ENCODE peak calls at places on chromosomes 5 and 9, in eight cellular contexts. V, Q, X, R, Z, N, T and C are unnamed samples.
A peak's percentile ranks its signal among the peaks of the same experiment; 100 is the strongest.

GRCh38 chr5:172630482-172630881 is 10.6 kb upstream of the NEURL1B start:
- DNase-seq in V (no peak), Q (no peak), X (no peak), R (no peak), Z (no peak), N (peak; percentile 40), T (no peak), C (no peak)

GRCh38 chr5:59317023-59317771 is 576.3 kb downstream of the PDE4D start:
- DNase-seq in V (peak; percentile 63), Q (no peak), X (peak; percentile 78), R (no peak), Z (no peak), N (no peak), T (no peak), C (no peak)

GRCh38 chr9:6051511-6051950 is 36.1 kb upstream of the RANBP6 start:
- DNase-seq in V (no peak), Q (no peak), X (no peak), R (no peak), Z (no peak), N (no peak), T (no peak), C (no peak)

GRCh38 chr9:129283705-129284606 is 105.9 kb upstream of the IER5L start:
- DNase-seq in V (no peak), Q (peak; percentile 10), X (no peak), R (no peak), Z (peak; percentile 56), N (peak; percentile 62), T (no peak), C (no peak)

GRCh38 chr5:15610216-15610615 is 110.2 kb downstream of the FBXL7 start:
- DNase-seq in V (no peak), Q (no peak), X (no peak), R (no peak), Z (no peak), N (no peak), T (no peak), C (no peak)

GRCh38 chr5:39775458-39776365 is 350.9 kb upstream of the DAB2 start:
- DNase-seq in V (no peak), Q (no peak), X (peak; percentile 89), R (no peak), Z (no peak), N (no peak), T (no peak), C (peak; percentile 71)

GRCh38 chr9:86700601-86701000 is 246.7 kb downstream of the GAS1 start:
- DNase-seq in V (no peak), Q (peak; percentile 77), X (peak; percentile 61), R (no peak), Z (no peak), N (peak; percentile 81), T (peak; percentile 68), C (no peak)

GRCh38 chr5:149284501-149284900 is 12.8 kb downstream of the AFAP1L1 start:
- DNase-seq in V (no peak), Q (no peak), X (peak; percentile 31), R (no peak), Z (no peak), N (no peak), T (no peak), C (no peak)

GRCh38 chr9:124284940-124285441 is 27.2 kb downstream of the NEK6 start:
- DNase-seq in V (no peak), Q (no peak), X (peak; percentile 55), R (no peak), Z (no peak), N (no peak), T (peak; percentile 50), C (no peak)

GRCh38 chr5:104702212-104702611 is 1139.6 kb upstream of the NUDT12 start:
- DNase-seq in V (no peak), Q (no peak), X (no peak), R (no peak), Z (no peak), N (no peak), T (no peak), C (no peak)

GRCh38 chr5:116573617-116574431 is 799 bp downstream of the SEMA6A start:
- DNase-seq in V (peak; percentile 50), Q (peak; percentile 28), X (peak; percentile 40), R (no peak), Z (peak; percentile 63), N (peak; percentile 80), T (peak; percentile 22), C (no peak)

GRCh38 chr9:973295-973842 is 3.1 kb upstream of the DMRT3 start:
- DNase-seq in V (no peak), Q (no peak), X (no peak), R (no peak), Z (no peak), N (no peak), T (no peak), C (no peak)

GRCh38 chr9:128494108-128494742 is 10.3 kb upstream of the GLE1 start:
- DNase-seq in V (peak; percentile 88), Q (peak; percentile 34), X (peak; percentile 12), R (peak; percentile 36), Z (peak; percentile 74), N (peak; percentile 87), T (peak; percentile 62), C (no peak)

GRCh38 chr5:123035320-123035949 is 1.1 kb downstream of the PPIC start:
- DNase-seq in V (no peak), Q (peak; percentile 37), X (peak; percentile 36), R (no peak), Z (peak; percentile 81), N (peak; percentile 86), T (peak; percentile 33), C (no peak)

GRCh38 chr9:114214181-114214580 is 58.8 kb downstream of the COL27A1 start:
- DNase-seq in V (no peak), Q (no peak), X (peak; percentile 37), R (no peak), Z (no peak), N (peak; percentile 92), T (peak; percentile 60), C (no peak)

GRCh38 chr9:122975196-122975595 is 34.4 kb downstream of the RABGAP1 start:
- DNase-seq in V (no peak), Q (no peak), X (no peak), R (no peak), Z (no peak), N (no peak), T (no peak), C (no peak)

GRCh38 chr5:96209829-96210228 is 223.2 kb downstream of the PCSK1 start:
- DNase-seq in V (no peak), Q (no peak), X (peak; percentile 68), R (no peak), Z (no peak), N (no peak), T (no peak), C (peak; percentile 26)

GRCh38 chr9:127209220-127209619 is 55.4 kb upstream of the GARNL3 start:
- DNase-seq in V (no peak), Q (no peak), X (no peak), R (no peak), Z (peak; percentile 41), N (peak; percentile 64), T (no peak), C (no peak)

GRCh38 chr9:79012561-79012960 is 559.2 kb upstream of the TLE4 start:
- DNase-seq in V (no peak), Q (no peak), X (peak; percentile 33), R (no peak), Z (no peak), N (no peak), T (no peak), C (peak; percentile 39)

GRCh38 chr5:59766394-59766793 is 127.1 kb downstream of the PDE4D start:
- DNase-seq in V (peak; percentile 51), Q (peak; percentile 29), X (peak; percentile 41), R (no peak), Z (no peak), N (no peak), T (no peak), C (no peak)

GRCh38 chr9:124045076-124045829 is 33.7 kb downstream of the LHX2 start:
- DNase-seq in V (peak; percentile 61), Q (peak; percentile 41), X (peak; percentile 34), R (no peak), Z (peak; percentile 77), N (peak; percentile 84), T (peak; percentile 72), C (no peak)

GRCh38 chr5:127406326-127407121 is 110.9 kb upstream of the PRRC1 start:
- DNase-seq in V (no peak), Q (no peak), X (no peak), R (no peak), Z (no peak), N (no peak), T (no peak), C (no peak)

GRCh38 chr9:134947265-134947955 is 29.7 kb upstream of the FCN1 start:
- DNase-seq in V (peak; percentile 46), Q (no peak), X (no peak), R (no peak), Z (no peak), N (peak; percentile 55), T (no peak), C (no peak)

GRCh38 chr5:94793113-94793815 is 174.8 kb downstream of the SLF1 start:
- DNase-seq in V (no peak), Q (no peak), X (peak; percentile 87), R (peak; percentile 16), Z (no peak), N (no peak), T (no peak), C (peak; percentile 86)
- H3K4me3 ChIP-seq in V (no peak overlapping the region), Q (no peak overlapping the region), X (no peak overlapping the region), R (no peak overlapping the region), Z (no peak overlapping the region), N (no peak overlapping the region), T (no peak overlapping the region), C (no peak overlapping the region)

GRCh38 chr9:120920495-120921178 is 6.0 kb downstream of the TRAF1 start:
- DNase-seq in V (no peak), Q (no peak), X (no peak), R (no peak), Z (no peak), N (no peak), T (no peak), C (no peak)

GRCh38 chr9:120917285-120917684 is 9.3 kb downstream of the TRAF1 start:
- DNase-seq in V (no peak), Q (no peak), X (no peak), R (no peak), Z (no peak), N (peak; percentile 25), T (no peak), C (no peak)

GRCh38 chr9:120917989-120918630 is 8.5 kb downstream of the TRAF1 start:
- DNase-seq in V (no peak), Q (no peak), X (no peak), R (no peak), Z (no peak), N (peak; percentile 6), T (peak; percentile 2), C (no peak)

GRCh38 chr9:120919639-120920494 is 6.7 kb downstream of the TRAF1 start:
- DNase-seq in V (no peak), Q (no peak), X (no peak), R (no peak), Z (no peak), N (no peak), T (no peak), C (peak; percentile 28)

GRCh38 chr9:120918931-120919638 is 7.5 kb downstream of the TRAF1 start:
- DNase-seq in V (no peak), Q (no peak), X (no peak), R (no peak), Z (no peak), N (peak; percentile 67), T (no peak), C (no peak)
- H3K4me3 ChIP-seq in V (no peak overlapping the region), Q (no peak overlapping the region), X (no peak overlapping the region), R (no peak overlapping the region), Z (no peak overlapping the region), N (no peak overlapping the region), T (peak overlapping the region; percentile 19), C (no peak overlapping the region)

GRCh38 chr9:136372561-136373299 is 739 bp downstream of the CARD9 start:
- DNase-seq in V (peak; percentile 76), Q (peak; percentile 52), X (peak; percentile 87), R (no peak), Z (peak; percentile 89), N (no peak), T (peak; percentile 67), C (peak; percentile 47)
- H3K4me3 ChIP-seq in V (peak overlapping the region; percentile 62), Q (no peak overlapping the region), X (no peak overlapping the region), R (no peak overlapping the region), Z (peak overlapping the region; percentile 43), N (no peak overlapping the region), T (peak overlapping the region; percentile 44), C (no peak overlapping the region)

GRCh38 chr9:88197781-88198345 is 59.6 kb upstream of the SPATA31C2 start:
- DNase-seq in V (no peak), Q (no peak), X (peak; percentile 59), R (no peak), Z (no peak), N (no peak), T (no peak), C (peak; percentile 39)
- H3K4me3 ChIP-seq in V (no peak overlapping the region), Q (no peak overlapping the region), X (peak overlapping the region; percentile 22), R (no peak overlapping the region), Z (no peak overlapping the region), N (peak overlapping the region; percentile 30), T (peak overlapping the region; percentile 37), C (peak overlapping the region; percentile 27)